ENCODE peak calls at places on chromosome 4, in six cellular contexts. B, X, P, G, Y and H are unnamed samples.

GRCh38 chr4:123667496-123667895 is 270.9 kb downstream of the SPRY1 start:
- DNase-seq in B (no peak), X (peak), P (peak), G (no peak), Y (no peak), H (no peak)

GRCh38 chr4:33606951-33607350 is 2637.4 kb downstream of the ARAP2 start:
- DNase-seq in B (no peak), X (no peak), P (no peak), G (no peak), Y (no peak), H (no peak)

GRCh38 chr4:145887241-145887964 is 51.2 kb downstream of the ZNF827 start:
- DNase-seq in B (no peak), X (peak), P (peak), G (no peak), Y (peak), H (no peak)

GRCh38 chr4:26854701-26855100 is 5.9 kb upstream of the STIM2 start:
- DNase-seq in B (no peak), X (no peak), P (no peak), G (no peak), Y (no peak), H (no peak)

GRCh38 chr4:113973349-113973748 is 6.1 kb downstream of the ARSJ start:
- DNase-seq in B (no peak), X (no peak), P (no peak), G (no peak), Y (no peak), H (no peak)

GRCh38 chr4:6268650-6269399 is 825 bp upstream of the WFS1 start:
- DNase-seq in B (no peak), X (no peak), P (no peak), G (no peak), Y (no peak), H (no peak)

GRCh38 chr4:15006416-15007024 is 4.2 kb downstream of the CPEB2 start:
- DNase-seq in B (no peak), X (no peak), P (no peak), G (no peak), Y (no peak), H (no peak)

GRCh38 chr4:24912252-24913098 is at the start of gene CCDC149:
- DNase-seq in B (no peak), X (peak), P (peak), G (peak), Y (no peak), H (peak)

GRCh38 chr4:75922588-75922987 is 18.2 kb downstream of the NAAA start:
- DNase-seq in B (no peak), X (no peak), P (no peak), G (no peak), Y (no peak), H (no peak)

GRCh38 chr4:160980091-160980490 is 1183.7 kb downstream of the FSTL5 start:
- DNase-seq in B (no peak), X (no peak), P (no peak), G (no peak), Y (no peak), H (no peak)

GRCh38 chr4:45347056-45347455 is 620.7 kb upstream of the GNPDA2 start:
- DNase-seq in B (no peak), X (no peak), P (no peak), G (peak), Y (no peak), H (no peak)

GRCh38 chr4:26762650-26763049 is 98.0 kb upstream of the STIM2 start:
- DNase-seq in B (no peak), X (no peak), P (no peak), G (no peak), Y (no peak), H (no peak)

GRCh38 chr4:15545371-15545770 is 75.7 kb downstream of the CC2D2A start:
- DNase-seq in B (no peak), X (no peak), P (no peak), G (no peak), Y (no peak), H (no peak)

GRCh38 chr4:80540785-80541469 is 205.4 kb downstream of the CFAP299 start:
- DNase-seq in B (no peak), X (no peak), P (peak), G (no peak), Y (no peak), H (no peak)

GRCh38 chr4:123506311-123506685 is 109.7 kb downstream of the SPRY1 start:
- DNase-seq in B (no peak), X (no peak), P (no peak), G (no peak), Y (no peak), H (peak)

GRCh38 chr4:78137538-78137937 is 80.4 kb downstream of the FRAS1 start:
- DNase-seq in B (no peak), X (no peak), P (no peak), G (no peak), Y (no peak), H (no peak)

GRCh38 chr4:37320518-37321235 is 76.1 kb downstream of the NWD2 start:
- DNase-seq in B (no peak), X (no peak), P (no peak), G (no peak), Y (no peak), H (no peak)

GRCh38 chr4:37322122-37322521 is 77.6 kb downstream of the NWD2 start:
- DNase-seq in B (no peak), X (no peak), P (no peak), G (no peak), Y (no peak), H (no peak)

DNA sequence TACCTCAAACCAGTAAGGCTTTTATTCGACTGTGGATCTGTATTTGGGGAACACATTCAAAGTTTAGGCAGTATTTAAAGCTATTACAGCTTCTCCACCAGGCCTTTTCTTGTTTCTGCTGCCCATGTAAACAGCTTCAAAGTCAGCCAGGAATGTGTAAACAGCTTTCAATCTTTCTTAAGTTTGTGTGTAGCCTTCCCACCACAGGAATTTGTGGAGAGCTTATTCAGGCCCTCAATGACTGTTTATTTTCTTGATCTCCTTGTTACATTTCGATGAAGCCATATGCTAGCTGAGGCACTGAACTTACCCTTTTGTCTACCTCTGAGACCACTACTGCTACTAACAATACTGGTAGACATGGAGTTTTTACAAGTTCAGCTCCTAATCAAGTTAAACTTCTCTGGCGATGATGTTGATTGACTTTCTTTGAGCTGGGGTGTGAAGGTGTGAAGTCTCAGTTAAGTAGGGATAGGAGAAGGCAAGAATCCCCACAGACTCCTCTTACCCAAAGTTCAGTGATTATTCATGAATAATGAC is 72.6 kb downstream of the NWD2 start:
- DNase-seq in B (no peak), X (no peak), P (no peak), G (no peak), Y (no peak), H (no peak)
- TF ChIP-seq CTCF in B (no peak), X (no peak), P (no peak), G (no peak), Y (no peak), H (no peak)

GRCh38 chr4:104334410-104334809 is 160.3 kb downstream of the CXXC4 start:
- DNase-seq in B (no peak), X (no peak), P (no peak), G (no peak), Y (no peak), H (no peak)
- TF ChIP-seq CTCF in B (no peak), X (no peak), P (no peak), G (no peak), Y (no peak), H (no peak)

DNA sequence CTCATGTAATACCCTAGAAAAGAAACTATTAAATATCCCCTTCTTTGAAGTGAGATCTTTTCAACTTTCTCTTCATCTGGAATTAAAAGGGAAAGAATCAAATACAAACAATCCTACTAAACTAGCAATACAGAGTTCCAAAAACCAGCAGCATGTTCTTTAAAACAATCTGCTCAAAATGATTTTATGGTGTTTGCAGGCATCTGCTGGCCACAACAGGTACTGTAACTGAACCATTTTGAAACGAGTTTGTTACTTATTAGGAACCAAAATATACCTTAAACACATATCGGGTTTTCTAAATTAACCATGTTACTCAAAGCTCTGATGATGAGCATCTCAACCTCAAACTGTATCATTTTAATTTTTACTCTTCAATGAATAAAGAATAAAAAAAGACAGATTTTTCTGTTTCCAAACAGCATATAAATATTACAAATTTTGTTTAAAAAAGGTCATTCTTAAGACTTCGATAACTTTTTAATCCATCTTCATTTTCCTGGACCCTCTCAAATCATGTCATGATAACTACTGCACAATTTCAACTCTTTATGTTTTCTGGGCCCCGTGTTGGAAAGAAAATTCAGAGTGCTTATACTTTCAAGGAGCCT is 56.5 kb downstream of the ARAP2 start:
- DNase-seq in B (no peak), X (peak), P (no peak), G (no peak), Y (no peak), H (peak)
- TF ChIP-seq CTCF in B (peak), X (peak), P (no peak), G (peak), Y (no peak), H (peak)

DNA sequence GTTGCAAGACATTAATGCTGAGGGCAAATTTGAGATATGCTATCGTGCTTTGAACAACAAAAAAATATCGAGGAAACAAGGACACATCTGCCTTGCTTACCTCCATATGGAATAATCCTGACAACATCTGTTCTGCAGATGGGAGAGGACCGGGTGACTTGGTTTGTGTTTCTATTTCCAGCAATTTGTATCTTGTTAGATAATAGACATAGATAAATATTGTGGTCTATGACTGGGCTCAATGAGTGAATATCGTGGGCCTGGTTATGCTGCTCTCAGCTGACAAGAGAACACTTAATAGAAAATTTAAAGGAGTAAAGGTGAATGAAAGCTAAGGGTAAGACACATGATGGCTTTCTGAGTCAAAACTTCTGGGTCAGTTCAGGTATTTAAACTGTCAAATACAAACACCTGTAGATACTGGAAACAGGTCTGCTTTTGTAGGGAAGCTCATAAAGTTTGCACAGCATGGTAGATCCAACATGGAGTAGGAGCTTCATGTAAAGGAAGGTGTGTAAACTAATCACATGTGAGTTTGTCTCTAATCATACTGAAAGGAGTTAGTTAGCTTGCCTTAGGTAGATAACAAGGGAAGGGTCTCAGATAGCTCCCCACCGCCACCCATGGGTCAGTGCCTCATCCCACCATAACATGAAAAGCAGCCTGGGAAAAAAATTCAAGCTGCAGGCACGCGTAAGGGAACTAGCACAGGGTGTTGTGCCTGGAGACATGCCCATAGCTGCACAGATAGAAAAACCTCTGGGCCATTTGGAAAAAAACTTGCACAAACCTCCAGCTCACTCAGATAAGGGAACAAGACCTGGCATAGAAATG is 904.1 kb upstream of the EPHA5 start:
- DNase-seq in B (no peak), X (peak), P (peak), G (no peak), Y (peak), H (no peak)
- TF ChIP-seq CTCF in B (no peak), X (no peak), P (no peak), G (no peak), Y (no peak), H (no peak)

GRCh38 chr4:39576268-39576667 is 49.0 kb upstream of the UGDH start:
- DNase-seq in B (no peak), X (peak), P (no peak), G (no peak), Y (no peak), H (no peak)
- TF ChIP-seq CTCF in B (no peak), X (no peak), P (no peak), G (no peak), Y (no peak), H (no peak)

DNA sequence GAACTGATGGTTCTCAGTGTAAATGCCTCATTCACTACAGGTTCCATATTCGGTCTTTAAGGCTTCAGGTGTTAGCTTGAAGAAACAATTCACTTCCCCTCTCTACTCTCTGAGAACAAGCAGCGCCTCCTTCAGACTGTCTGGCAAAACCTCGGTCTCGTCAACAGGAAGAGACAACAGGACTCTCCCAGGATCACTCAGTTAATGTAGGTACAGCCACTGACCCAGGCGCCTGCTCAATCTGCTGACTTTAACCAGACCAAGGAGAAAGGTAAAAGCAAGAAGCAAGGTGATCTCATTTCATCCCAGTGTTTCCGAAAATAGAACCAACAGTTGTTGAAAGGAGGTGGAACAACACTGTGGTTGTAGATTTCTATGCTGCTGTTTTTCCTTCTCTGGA is 102.2 kb downstream of the SLC2A9 start:
- DNase-seq in B (no peak), X (no peak), P (no peak), G (no peak), Y (no peak), H (no peak)
- TF ChIP-seq CTCF in B (no peak), X (no peak), P (no peak), G (no peak), Y (no peak), H (no peak)

DNA sequence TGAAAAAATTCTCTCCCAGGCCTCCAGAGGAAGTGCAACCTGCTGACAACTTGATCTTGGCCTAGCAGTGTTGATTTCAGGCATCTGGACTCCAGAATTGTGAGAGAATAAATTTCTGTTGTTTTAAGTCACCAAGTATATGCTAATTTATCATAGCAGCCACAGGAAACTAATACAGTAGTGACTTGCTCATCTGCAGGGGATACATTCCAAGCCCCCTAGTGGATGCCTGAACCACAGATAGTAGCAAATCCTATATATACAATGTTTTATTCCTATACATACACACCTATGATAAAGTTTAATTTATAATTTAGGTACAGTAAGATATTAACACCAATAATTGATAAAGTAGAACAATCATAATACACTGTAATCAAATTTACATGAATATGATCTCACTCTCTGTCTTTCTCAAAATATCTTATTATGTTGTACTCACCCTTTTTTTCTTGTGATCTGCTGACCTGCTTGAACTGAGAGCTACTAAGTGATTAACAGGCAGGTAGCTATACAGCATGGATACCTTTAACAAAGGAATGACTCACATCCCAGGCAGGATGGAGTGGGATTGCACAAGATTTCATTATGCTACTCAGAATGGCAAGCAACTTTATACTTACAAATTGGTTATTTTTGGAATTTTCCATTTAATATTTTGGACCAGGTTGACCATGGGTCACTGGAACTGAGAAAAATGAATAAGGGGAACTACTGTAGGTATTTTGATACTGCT is 501.1 kb downstream of the KCNIP4 start:
- DNase-seq in B (no peak), X (no peak), P (no peak), G (no peak), Y (no peak), H (no peak)
- TF ChIP-seq CTCF in B (no peak), X (peak), P (no peak), G (peak), Y (no peak), H (no peak)

DNA sequence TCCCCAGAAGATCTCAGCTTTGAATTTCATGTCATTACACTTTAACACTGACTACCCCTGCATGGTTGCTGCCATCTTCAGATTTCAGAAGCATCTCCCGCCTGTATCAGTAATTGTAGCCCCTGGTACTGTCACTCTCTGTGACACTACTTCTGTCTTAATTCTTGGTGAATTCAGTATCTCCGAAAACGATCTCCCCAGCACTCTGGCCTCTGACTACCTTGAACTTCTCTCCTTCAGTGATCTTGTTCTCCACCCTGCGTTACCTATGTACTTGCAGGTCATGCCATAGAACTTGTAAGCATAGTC is 53.8 kb upstream of the ABCG2 start:
- DNase-seq in B (no peak), X (no peak), P (no peak), G (no peak), Y (no peak), H (no peak)
- TF ChIP-seq CTCF in B (peak), X (no peak), P (no peak), G (no peak), Y (no peak), H (no peak)